ENCODE peak calls at places on chromosomes 11 and 22, in seven cellular contexts. N is hypothalamus, M is GM23248, F is COLO829, A is iris pigment epithelial cell, U is islet precursor cell, S is activated T-cell treated with anti-CD3 and anti-CD28 coated beads for 1 hour. D is an unnamed sample.

GRCh38 chr11:74948546-74948897 is 369 bp downstream of the XRRA1 start:
- DNase-seq in A (no peak), S (no peak), U (no peak), M (peak), N (no peak), F (no peak), D (no peak)

GRCh38 chr11:126339866-126340434 is 15.5 kb upstream of the ST3GAL4 start:
- DNase-seq in N (no peak), S (no peak), A (peak), U (no peak), M (peak), F (no peak), D (no peak)

GRCh38 chr11:46913484-46913883 is 4.9 kb downstream of the LRP4 start:
- DNase-seq in S (no peak), N (no peak), F (no peak), U (peak), A (no peak), M (no peak), D (no peak)

GRCh38 chr11:10975287-10975721 is 117.5 kb upstream of the ZBED5 start:
- DNase-seq in F (peak), S (no peak), U (no peak), N (no peak), A (no peak), M (peak), D (no peak)

GRCh38 chr11:132158091-132158490 is 787.7 kb downstream of the NTM start:
- DNase-seq in A (peak), F (peak), U (peak), M (peak), N (no peak), S (no peak), D (peak)

GRCh38 chr22:17077255-17077654 is 7.5 kb upstream of the IL17RA start:
- DNase-seq in A (peak), U (no peak), N (no peak), S (no peak), M (peak), F (no peak), D (no peak)

GRCh38 chr11:35214792-35215193 is 75.8 kb downstream of the CD44 start:
- DNase-seq in M (peak), U (peak), N (no peak), S (no peak), F (no peak), A (peak), D (peak)

GRCh38 chr22:36316419-36316818 is 63.5 kb downstream of the APOL1 start:
- DNase-seq in N (no peak), A (no peak), F (no peak), M (no peak), U (no peak), S (no peak), D (no peak)

GRCh38 chr11:7514099-7514725 is 413 bp downstream of the PPFIBP2 start:
- DNase-seq in F (no peak), M (peak), N (no peak), S (no peak), U (peak), A (no peak), D (no peak)

GRCh38 chr22:42595434-42595833 is 19.2 kb downstream of the POLDIP3 start:
- DNase-seq in A (no peak), M (no peak), F (no peak), N (no peak), U (peak), S (no peak), D (no peak)

GRCh38 chr11:36412781-36413383 is 97.2 kb downstream of the TRAF6 start:
- DNase-seq in U (no peak), A (peak), M (peak), F (no peak), S (no peak), N (no peak), D (no peak)

GRCh38 chr11:134558258-134558835 is 146.3 kb upstream of the B3GAT1 start:
- DNase-seq in M (no peak), S (no peak), U (no peak), F (no peak), A (no peak), N (no peak), D (no peak)

GRCh38 chr11:74683279-74683871 is 47.9 kb downstream of the CHRDL2 start:
- DNase-seq in U (peak), F (peak), S (no peak), N (peak), A (peak), M (peak), D (peak)

GRCh38 chr11:113401718-113402117 is 14.1 kb downstream of the ANKK1 start:
- DNase-seq in S (no peak), N (no peak), U (no peak), F (peak), A (no peak), M (peak), D (peak)

GRCh38 chr11:90774727-90775572 is 552.1 kb upstream of the CHORDC1 start:
- DNase-seq in M (no peak), S (no peak), A (no peak), U (peak), N (no peak), F (no peak), D (no peak)

GRCh38 chr11:2347449-2347848 is 29.7 kb upstream of the CD81 start:
- DNase-seq in S (no peak), M (no peak), F (no peak), N (no peak), A (no peak), U (no peak), D (no peak)

GRCh38 chr11:12415567-12415966 is 38.2 kb downstream of the PARVA start:
- DNase-seq in S (no peak), F (no peak), U (no peak), A (no peak), M (no peak), N (no peak), D (no peak)

GRCh38 chr22:44737414-44738346 is 14.7 kb upstream of the ARHGAP8 start:
- DNase-seq in M (no peak), F (no peak), A (no peak), S (no peak), N (no peak), U (peak), D (no peak)

GRCh38 chr22:24133187-24133965 is 47.9 kb upstream of the SUSD2 start:
- DNase-seq in U (no peak), S (peak), M (peak), F (no peak), A (peak), N (no peak), D (no peak)

GRCh38 chr11:73221996-73222395 is 3.9 kb downstream of the P2RY2 start:
- DNase-seq in U (no peak), S (no peak), M (no peak), A (no peak), F (no peak), N (no peak), D (no peak)

GRCh38 chr11:20489948-20490347 is 102.4 kb downstream of the PRMT3 start:
- DNase-seq in F (no peak), M (no peak), S (no peak), N (no peak), A (no peak), U (no peak), D (no peak)